ENCODE peak calls at places on chromosome 5, in four cellular contexts. S, U, B and Y are unnamed samples.

GRCh38 chr5:145697251-145698016 is 137.7 kb downstream of the PRELID2 start:
- DNase-seq in U (peak; percentile 19), S (peak; percentile 30), B (no peak), Y (no peak)

GRCh38 chr5:155546075-155546474 is 532.5 kb downstream of the KIF4B start:
- DNase-seq in U (no peak), B (peak; percentile 46), S (no peak), Y (no peak)

GRCh38 chr5:102670224-102670836 is 84.8 kb upstream of the PAM start:
- DNase-seq in U (peak; percentile 12), B (peak; percentile 16), S (peak; percentile 60), Y (no peak)

GRCh38 chr5:43891112-43891511 is 288.1 kb downstream of the NNT start:
- DNase-seq in S (no peak), B (no peak), U (no peak), Y (no peak)

GRCh38 chr5:59036274-59036961 is 453.5 kb downstream of the RAB3C start:
- DNase-seq in B (no peak), S (no peak), U (peak; percentile 93), Y (no peak)

GRCh38 chr5:14871084-14871572 is 450 bp downstream of the ANKH start:
- DNase-seq in B (peak; percentile 52), S (peak; percentile 18), U (no peak), Y (peak; percentile 28)

GRCh38 chr5:37850128-37850865 is 10.5 kb upstream of the GDNF start:
- DNase-seq in U (peak; percentile 49), S (no peak), B (no peak), Y (no peak)

GRCh38 chr5:40619406-40619805 is 60.3 kb upstream of the PTGER4 start:
- DNase-seq in S (no peak), U (peak; percentile 27), B (no peak), Y (no peak)

GRCh38 chr5:64827703-64828102 is 59.0 kb downstream of the CWC27 start:
- DNase-seq in B (no peak), S (no peak), U (no peak), Y (no peak)

GRCh38 chr5:80707645-80708044 is 52.9 kb upstream of the DHFR start:
- DNase-seq in S (no peak), U (no peak), B (no peak), Y (no peak)

GRCh38 chr5:41848983-41849382 is 21.2 kb downstream of the OXCT1 start:
- DNase-seq in S (no peak), U (no peak), B (no peak), Y (no peak)

GRCh38 chr5:148951612-148952011 is 111.2 kb downstream of the SH3TC2 start:
- DNase-seq in U (no peak), B (no peak), S (no peak), Y (no peak)

GRCh38 chr5:157486861-157487260 is 26.8 kb downstream of the NIPAL4 start:
- DNase-seq in B (no peak), S (no peak), U (no peak), Y (no peak)

GRCh38 chr5:76016258-76016657 is 66.9 kb upstream of the SV2C start:
- DNase-seq in B (no peak), S (no peak), U (no peak), Y (no peak)

GRCh38 chr5:1219768-1220100 is 5.4 kb upstream of the SLC6A18 start:
- DNase-seq in U (no peak), B (no peak), S (no peak), Y (no peak)
- H3K9me3 ChIP-seq in U (peaks cover 9% of the 10 kb centered on the region), B (no peaks in the 10 kb centered on the region), S (no peaks in the 10 kb centered on the region), Y (no peaks in the 10 kb centered on the region)

GRCh38 chr5:4156153-4156552 is 560.5 kb downstream of the IRX1 start:
- DNase-seq in U (no peak), B (no peak), S (no peak), Y (no peak)

GRCh38 chr5:4158750-4159447 is 563.3 kb downstream of the IRX1 start:
- DNase-seq in S (no peak), B (no peak), U (no peak), Y (no peak)

GRCh38 chr5:4159681-4160080 is 564.0 kb downstream of the IRX1 start:
- DNase-seq in B (no peak), U (peak; percentile 60), S (no peak), Y (no peak)

DNA sequence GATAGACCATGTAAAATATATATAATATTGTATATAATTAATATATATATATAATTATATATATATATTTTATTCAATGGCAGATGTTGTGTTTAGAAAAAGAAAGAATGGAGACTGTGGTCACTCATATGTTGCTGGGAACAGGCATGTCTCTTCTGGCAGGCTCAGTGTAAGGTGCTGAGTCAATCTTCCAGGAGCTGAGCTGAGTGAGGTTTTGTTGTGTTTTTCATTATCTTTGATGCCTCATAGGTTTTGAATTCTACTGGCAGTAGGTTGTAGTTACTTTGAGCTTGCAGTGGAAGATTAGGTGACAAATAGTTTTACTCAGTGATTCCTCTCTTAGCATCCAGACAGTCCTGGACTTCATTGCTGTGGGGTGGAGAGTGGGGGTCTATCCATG is 561.3 kb downstream of the IRX1 start:
- DNase-seq in U (peak; percentile 85), B (no peak), S (no peak), Y (no peak)
- H3K9me3 ChIP-seq in U (no peaks in the 10 kb centered on the region), B (no peaks in the 10 kb centered on the region), S (no peaks in the 10 kb centered on the region), Y (no peaks in the 10 kb centered on the region)

GRCh38 chr5:141393267-141393666 is 834 bp downstream of the PCDHGA8 start:
- DNase-seq in U (no peak), S (no peak), B (no peak), Y (no peak)

GRCh38 chr5:141384471-141385267 is 2.1 kb downstream of the PCDHGA7 start:
- DNase-seq in U (no peak), S (no peak), B (no peak), Y (no peak)

GRCh38 chr5:141388661-141389060 is 1.2 kb downstream of the PCDHGB4 start:
- DNase-seq in S (no peak), B (no peak), U (no peak), Y (no peak)

DNA sequence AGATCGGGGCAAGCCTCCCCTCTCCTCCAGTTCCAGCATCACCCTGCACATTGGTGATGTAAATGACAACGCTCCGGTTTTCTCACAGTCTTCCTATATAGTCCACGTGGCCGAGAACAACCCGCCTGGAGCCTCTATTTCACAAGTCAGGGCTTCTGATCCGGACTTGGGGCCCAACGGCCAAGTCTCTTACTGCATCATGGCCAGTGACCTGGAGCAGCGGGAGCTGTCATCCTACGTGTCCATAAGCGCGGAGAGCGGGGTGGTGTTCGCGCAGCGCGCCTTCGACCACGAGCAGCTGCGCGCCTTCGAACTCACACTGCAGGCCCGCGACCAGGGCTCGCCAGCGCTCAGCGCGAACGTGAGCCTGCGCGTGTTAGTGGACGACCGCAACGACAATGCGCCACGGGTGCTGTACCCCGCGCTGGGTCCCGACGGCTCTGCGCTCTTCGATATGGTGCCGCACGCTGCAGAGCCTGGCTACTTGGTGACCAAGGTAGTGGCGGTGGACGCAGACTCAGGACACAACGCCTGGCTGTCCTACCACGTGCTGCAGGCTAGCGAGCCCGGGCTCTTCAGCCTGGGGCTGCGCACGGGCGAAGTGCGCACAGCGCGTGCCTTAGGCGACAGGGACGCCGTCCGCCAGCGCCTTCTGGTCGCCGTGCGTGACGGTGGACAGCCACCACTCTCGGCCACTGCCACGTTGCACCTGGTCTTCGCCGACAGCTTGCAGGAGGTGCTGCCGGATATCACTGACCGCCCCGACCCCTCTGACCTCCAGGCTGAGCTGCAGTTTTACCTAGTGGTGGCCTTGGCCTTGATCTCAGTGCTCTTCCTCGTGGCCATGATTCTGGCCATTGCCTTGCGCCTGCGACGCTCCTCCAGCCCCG is 1.9 kb downstream of the PCDHGB4 start:
- DNase-seq in B (no peak), U (no peak), S (no peak), Y (no peak)
- H3K9me3 ChIP-seq in B (no peaks in the 10 kb centered on the region), U (peaks cover 43% of the 10 kb centered on the region), S (no peaks in the 10 kb centered on the region), Y (peaks cover 21% of the 10 kb centered on the region)

DNA sequence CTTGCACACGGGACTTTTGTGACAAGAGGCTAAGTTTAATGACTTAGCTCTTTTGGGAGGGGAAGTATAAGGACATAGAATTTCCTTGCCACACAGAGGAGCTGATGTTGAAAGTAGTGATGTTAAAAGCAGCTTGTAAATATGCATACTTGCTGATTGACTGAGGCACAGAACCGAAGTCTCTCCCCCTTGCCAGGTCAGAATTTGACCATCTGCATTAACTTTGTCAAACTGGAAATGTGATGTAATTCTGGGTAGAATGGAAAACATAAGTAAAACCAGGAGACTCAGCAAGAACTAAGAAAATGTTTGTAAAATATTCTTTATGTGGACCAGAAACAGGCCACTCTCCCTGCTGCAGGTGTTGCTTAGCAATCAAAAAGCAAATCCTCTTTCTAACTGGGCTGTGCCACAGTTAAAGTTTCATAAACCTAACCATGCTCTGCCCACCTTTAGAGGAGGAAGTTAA is 284.2 kb downstream of the NR3C1 start:
- DNase-seq in U (no peak), B (no peak), S (no peak), Y (no peak)
- H3K9me3 ChIP-seq in U (no peaks in the 10 kb centered on the region), B (no peaks in the 10 kb centered on the region), S (no peaks in the 10 kb centered on the region), Y (no peaks in the 10 kb centered on the region)

GRCh38 chr5:141392429-141393198 is at the start of gene PCDHGA8:
- DNase-seq in B (no peak), S (no peak), U (no peak), Y (no peak)
- H3K9me3 ChIP-seq in B (no peaks in the 10 kb centered on the region), S (no peaks in the 10 kb centered on the region), U (peaks cover 43% of the 10 kb centered on the region), Y (peaks cover 8% of the 10 kb centered on the region)

DNA sequence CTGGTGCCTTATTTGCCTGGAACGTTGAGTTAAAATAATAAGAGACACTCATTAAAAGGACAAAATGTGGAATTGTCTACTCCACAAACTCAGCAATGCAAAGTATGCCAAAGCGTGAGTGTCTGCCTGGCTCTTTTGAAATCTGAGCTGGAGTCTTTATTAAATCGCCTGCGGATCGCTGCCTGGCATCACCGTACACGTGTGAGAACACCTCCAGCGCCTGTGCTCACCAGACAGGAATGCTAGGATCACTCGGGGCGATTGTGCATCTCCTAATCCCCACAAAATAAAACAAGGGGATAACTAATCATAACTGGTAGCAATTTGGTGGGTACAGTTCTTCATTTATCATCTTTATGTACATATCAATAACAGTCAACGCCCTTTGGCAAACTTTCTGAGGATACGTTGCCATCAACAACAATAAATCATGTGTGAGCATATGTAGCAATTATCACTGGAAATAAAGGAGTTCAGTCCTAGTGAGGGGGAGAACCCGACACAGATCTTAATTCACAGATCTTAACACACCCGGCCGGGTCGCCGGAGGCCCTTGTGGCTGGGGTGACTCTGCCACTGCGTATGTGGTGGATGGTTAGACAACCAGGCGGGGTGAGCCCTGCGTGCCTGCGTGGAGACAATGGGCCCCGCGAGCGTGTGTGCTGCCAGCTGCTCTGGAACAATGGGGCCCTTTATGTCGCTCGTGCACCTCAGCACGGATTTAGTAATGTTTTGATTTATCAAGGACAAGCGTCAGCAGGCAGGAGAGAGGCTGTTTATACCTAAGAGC is 284.9 kb upstream of the IRX1 start:
- DNase-seq in U (peak; percentile 99), S (no peak), B (no peak), Y (no peak)
- H3K9me3 ChIP-seq in U (peaks cover 19% of the 10 kb centered on the region), S (no peaks in the 10 kb centered on the region), B (no peaks in the 10 kb centered on the region), Y (no peaks in the 10 kb centered on the region)

GRCh38 chr5:179033004-179033580 is 9.5 kb downstream of the ZNF879 start:
- DNase-seq in S (no peak), B (no peak), U (no peak), Y (no peak)
- H3K9me3 ChIP-seq in S (peaks cover 19% of the 10 kb centered on the region), B (peaks cover 22% of the 10 kb centered on the region), U (peaks cover 56% of the 10 kb centered on the region), Y (peaks cover 64% of the 10 kb centered on the region)

GRCh38 chr5:130520211-130520610 is 615.9 kb downstream of the CHSY3 start:
- DNase-seq in B (no peak), U (peak; percentile 88), S (no peak), Y (no peak)
- H3K9me3 ChIP-seq in B (no peaks in the 10 kb centered on the region), U (peaks cover 30% of the 10 kb centered on the region), S (no peaks in the 10 kb centered on the region), Y (no peaks in the 10 kb centered on the region)